ENCODE peak calls at places on chromosomes 11 and 22, in four cellular contexts. W, T, S and U are unnamed samples.

GRCh38 chr11:73335204-73335923 is 27.3 kb downstream of the ARHGEF17 start:
- DNase-seq in W (no peak), T (peak), S (no peak), U (peak)

GRCh38 chr11:65125197-65126056 is 3.3 kb downstream of the MRPL49 start:
- DNase-seq in W (no peak), T (no peak), S (no peak), U (no peak)

GRCh38 chr11:86606849-86607481 is 65.5 kb downstream of the ME3 start:
- DNase-seq in W (no peak), T (peak), S (peak), U (no peak)

GRCh38 chr11:128052912-128053641 is 534.3 kb downstream of the ETS1 start:
- DNase-seq in W (no peak), T (peak), S (no peak), U (no peak)

GRCh38 chr11:9895016-9895415 is 231.1 kb downstream of the SWAP70 start:
- DNase-seq in W (no peak), T (no peak), S (no peak), U (no peak)

GRCh38 chr11:114085965-114086364 is 26.5 kb downstream of the ZBTB16 start:
- DNase-seq in W (no peak), T (no peak), S (no peak), U (no peak)

GRCh38 chr11:68311155-68312116 is 955 bp upstream of the LRP5 start:
- DNase-seq in W (no peak), T (no peak), S (no peak), U (no peak)

GRCh38 chr11:27083241-27083640 is 42.6 kb downstream of the BBOX1 start:
- DNase-seq in W (no peak), T (no peak), S (no peak), U (no peak)

GRCh38 chr22:50702261-50702671 is 29.6 kb downstream of the SHANK3 start:
- DNase-seq in W (no peak), T (no peak), S (no peak), U (no peak)

GRCh38 chr22:30270841-30271240 is 4.2 kb upstream of the OSM start:
- DNase-seq in W (no peak), T (no peak), S (no peak), U (no peak)

GRCh38 chr11:111403021-111403725 is 24.1 kb upstream of the POU2AF1 start:
- DNase-seq in W (no peak), T (no peak), S (no peak), U (no peak)

GRCh38 chr11:70226967-70227366 is 23.9 kb downstream of the FADD start:
- DNase-seq in W (no peak), T (no peak), S (no peak), U (no peak)

GRCh38 chr11:91742155-91742554 is 482.5 kb upstream of the FAT3 start:
- DNase-seq in W (no peak), T (no peak), S (no peak), U (no peak)

GRCh38 chr22:44550666-44551491 is 52.8 kb upstream of the RTL6 start:
- DNase-seq in W (no peak), T (peak), S (no peak), U (no peak)

GRCh38 chr22:50178471-50178864 is 7.2 kb upstream of the TRABD start:
- DNase-seq in W (no peak), T (no peak), S (no peak), U (no peak)

GRCh38 chr11:2271327-2272240 is 1.2 kb upstream of the ASCL2 start:
- DNase-seq in W (no peak), T (no peak), S (no peak), U (no peak)

GRCh38 chr11:69726481-69726880 is 22.7 kb upstream of the FGF19 start:
- DNase-seq in W (no peak), T (no peak), S (no peak), U (no peak)

GRCh38 chr11:118612378-118612777 is 5.0 kb downstream of the PHLDB1 start:
- DNase-seq in W (no peak), T (no peak), S (peak), U (no peak)

GRCh38 chr11:12707500-12707880 is 33.3 kb downstream of the TEAD1 start:
- DNase-seq in W (no peak), T (no peak), S (no peak), U (no peak)

GRCh38 chr11:119262668-119263351 is 54.1 kb downstream of the MCAM start:
- DNase-seq in W (no peak), T (peak), S (no peak), U (no peak)

GRCh38 chr11:3096909-3097395 is 39.7 kb upstream of the CARS1 start:
- DNase-seq in W (no peak), T (no peak), S (no peak), U (no peak)